ENCODE peak calls at places on chromosomes 2 and 18, in four cellular contexts. S is K562, E is SK-N-SH, T is HepG2. W is an unnamed sample.
A peak's percentile ranks its signal among the peaks of the same experiment; 100 is the strongest.

GRCh38 chr2:105038383-105039061 is 653 bp downstream of the MRPS9 start:
- DNase-seq in S (no peak), T (no peak), E (peak; percentile 4), W (no peak)

GRCh38 chr2:71672011-71672639 is 218.8 kb downstream of the DYSF start:
- DNase-seq in E (peak; percentile 40), T (peak; percentile 18), S (no peak), W (no peak)

GRCh38 chr2:72669121-72669520 is 156.7 kb downstream of the EXOC6B start:
- DNase-seq in T (no peak), E (no peak), S (no peak), W (no peak)

GRCh38 chr2:106147159-106147558 is 46.9 kb downstream of the UXS1 start:
- DNase-seq in T (peak; percentile 44), E (no peak), S (no peak), W (no peak)

GRCh38 chr2:133641497-133641896 is 73.2 kb upstream of the NCKAP5 start:
- DNase-seq in S (no peak), T (no peak), E (no peak), W (no peak)

GRCh38 chr2:50594233-50594632 is 437.7 kb downstream of the NRXN1 start:
- DNase-seq in T (no peak), E (no peak), S (no peak), W (no peak)

GRCh38 chr2:10493636-10494281 is 45.6 kb upstream of the ODC1 start:
- DNase-seq in E (no peak), S (no peak), T (peak; percentile 68), W (peak; percentile 56)

GRCh38 chr2:30206461-30207430 is 24.6 kb upstream of the LBH start:
- DNase-seq in E (no peak), T (no peak), S (no peak), W (no peak)

GRCh38 chr18:9787716-9788115 is 79.6 kb downstream of the RAB31 start:
- DNase-seq in S (no peak), E (no peak), T (no peak), W (no peak)

GRCh38 chr2:25855065-25855464 is 23.2 kb downstream of the ASXL2 start:
- DNase-seq in S (no peak), T (no peak), E (no peak), W (no peak)

GRCh38 chr2:64608867-64609228 is 44.9 kb downstream of the SERTAD2 start:
- DNase-seq in S (no peak), T (no peak), E (no peak), W (no peak)

GRCh38 chr2:44578401-44579135 is 216.8 kb downstream of the CAMKMT start:
- DNase-seq in T (no peak), E (no peak), S (no peak), W (peak; percentile 54)

GRCh38 chr2:33322099-33322498 is 154.3 kb upstream of the RASGRP3 start:
- DNase-seq in E (no peak), T (no peak), S (no peak), W (no peak)

GRCh38 chr18:12013186-12013916 is 32.0 kb downstream of the IMPA2 start:
- DNase-seq in S (no peak), T (no peak), E (no peak), W (no peak)

GRCh38 chr2:110946892-110947291 is 173.8 kb upstream of the BCL2L11 start:
- DNase-seq in T (no peak), E (no peak), S (no peak), W (no peak)

GRCh38 chr2:6531304-6531703 is 334.4 kb downstream of the CMPK2 start:
- DNase-seq in T (no peak), S (no peak), E (no peak), W (no peak)

GRCh38 chr2:227415538-227416424 is 28.0 kb upstream of the SCYGR1 start:
- DNase-seq in E (no peak), S (no peak), T (no peak), W (no peak)

GRCh38 chr18:56321470-56321869 is 316.9 kb downstream of the TXNL1 start:
- DNase-seq in T (no peak), S (no peak), E (no peak), W (no peak)

GRCh38 chr2:158128168-158128973 is 26.7 kb downstream of the UPP2 start:
- DNase-seq in E (no peak), S (no peak), T (peak; percentile 89), W (no peak)

DNA sequence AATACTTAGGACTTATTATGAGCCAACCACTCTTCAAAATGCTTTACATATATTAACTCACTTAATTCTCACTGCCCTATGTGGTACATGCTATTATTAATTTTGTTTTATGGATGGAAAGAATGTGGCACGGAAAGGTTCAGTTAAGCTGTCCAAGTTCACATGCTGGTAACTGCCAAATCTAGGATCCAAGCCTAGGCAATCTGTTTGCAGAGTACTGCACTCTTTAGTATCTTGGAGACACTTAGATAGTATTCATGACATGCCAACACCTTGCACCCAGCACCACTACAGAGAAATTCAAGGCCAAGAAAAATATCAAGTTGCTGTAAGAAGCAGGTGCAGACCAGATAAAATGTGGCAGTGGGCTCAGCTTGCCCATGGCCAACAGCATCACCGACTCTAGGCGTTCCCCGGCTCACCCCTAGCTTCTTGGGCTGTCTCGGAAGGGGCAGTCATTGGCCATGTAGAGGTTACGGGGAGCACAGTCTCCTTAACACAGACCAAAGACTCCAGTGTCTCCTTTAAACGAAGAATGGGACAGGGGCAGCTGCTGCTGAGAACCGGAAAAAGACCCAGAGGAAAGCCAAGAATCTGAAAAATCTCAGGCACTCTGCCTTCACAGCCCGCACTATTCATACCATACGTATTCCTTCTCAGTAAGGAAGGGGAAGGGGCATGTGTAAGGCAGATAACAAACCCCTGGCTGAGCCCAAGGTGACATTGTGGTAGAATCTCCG is 25.6 kb upstream of the RNF125 start:
- DNase-seq in E (no peak), T (no peak), S (no peak), W (no peak)
- TF ChIP-seq MXI1 in E (no peak), T (no peak), S (no peak), W (no peak)

GRCh38 chr2:36369711-36370110 is 14.1 kb downstream of the CRIM1 start:
- DNase-seq in T (no peak), S (no peak), E (no peak), W (no peak)

GRCh38 chr2:36369163-36369562 is 13.6 kb downstream of the CRIM1 start:
- DNase-seq in T (no peak), S (no peak), E (no peak), W (no peak)

GRCh38 chr2:36366491-36367120 is 11.0 kb downstream of the CRIM1 start:
- DNase-seq in T (no peak), S (no peak), E (no peak), W (no peak)

GRCh38 chr2:36368438-36368837 is 12.9 kb downstream of the CRIM1 start:
- DNase-seq in S (no peak), E (no peak), T (no peak), W (no peak)

DNA sequence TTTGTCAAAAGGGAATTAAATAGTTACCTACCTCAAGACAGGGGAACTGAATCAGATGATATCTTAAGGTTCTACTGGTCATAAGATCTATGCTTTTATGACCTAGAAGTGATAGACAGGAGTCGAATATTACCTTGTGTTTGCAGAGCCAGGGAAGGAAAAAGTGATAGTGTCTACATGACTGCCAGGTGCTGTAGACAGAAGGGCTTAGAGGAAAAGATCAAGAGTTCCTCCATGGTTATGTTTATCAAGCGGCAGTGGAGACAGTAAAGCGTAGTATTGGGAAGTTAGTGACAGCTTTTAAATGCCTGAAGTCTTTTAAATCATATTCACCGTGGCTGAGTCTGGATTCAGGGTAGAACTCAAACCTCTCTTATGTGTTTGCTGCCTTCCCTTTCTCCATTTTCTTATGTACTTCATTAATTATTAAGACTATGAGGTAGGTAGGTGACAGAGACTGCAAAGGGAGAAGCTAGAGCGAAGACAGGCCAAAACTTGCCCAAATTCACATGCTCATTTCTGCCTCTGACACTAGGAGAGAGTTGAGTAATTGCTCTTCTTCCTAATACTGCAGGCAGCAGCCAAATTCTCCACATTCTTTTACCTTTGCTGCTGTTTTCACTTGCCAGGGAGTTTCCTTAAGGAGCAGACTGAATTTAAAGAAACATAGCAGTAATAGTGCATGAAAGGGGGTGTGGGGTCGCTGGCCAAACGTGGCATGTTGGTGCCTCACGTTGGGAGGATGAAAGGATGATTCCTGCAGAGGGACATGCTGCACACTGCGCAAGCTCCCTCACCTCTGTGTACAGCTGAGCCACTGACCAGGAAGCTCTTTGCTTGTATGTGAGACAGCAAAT is 12.1 kb downstream of the CRIM1 start:
- DNase-seq in E (no peak), S (no peak), T (peak; percentile 72), W (no peak)
- H3K4me1 ChIP-seq in E (peaks cover 86% of the 10 kb centered on the region), S (no peaks in the 10 kb centered on the region), T (peaks cover 91% of the 10 kb centered on the region), W (no peaks in the 10 kb centered on the region)

GRCh38 chr2:47026738-47027531 is 111.3 kb upstream of the MCFD2 start:
- DNase-seq in S (no peak), E (no peak), T (no peak), W (no peak)
- TF ChIP-seq SIN3A in S (no peak), E (no peak), T (no peak), W (no peak)

GRCh38 chr2:95379616-95379925 is 22.9 kb upstream of the FAHD2A start:
- DNase-seq in T (no peak), S (peak; percentile 44), E (no peak), W (no peak)
- TF ChIP-seq MXI1 in T (no peak), S (no peak), E (no peak), W (no peak)

GRCh38 chr18:77069482-77069881 is 63.1 kb downstream of the MBP start:
- DNase-seq in T (no peak), E (no peak), S (no peak), W (no peak)
- H3K4me1 ChIP-seq in T (peaks cover 22% of the 10 kb centered on the region), E (peaks cover 35% of the 10 kb centered on the region), S (no peaks in the 10 kb centered on the region), W (peaks cover 59% of the 10 kb centered on the region)

GRCh38 chr2:178899664-178900063 is 92.4 kb upstream of the TTN start:
- DNase-seq in T (no peak), E (no peak), S (no peak), W (no peak)
- TF ChIP-seq SIN3A in T (no peak), E (no peak), S (no peak), W (no peak)

DNA sequence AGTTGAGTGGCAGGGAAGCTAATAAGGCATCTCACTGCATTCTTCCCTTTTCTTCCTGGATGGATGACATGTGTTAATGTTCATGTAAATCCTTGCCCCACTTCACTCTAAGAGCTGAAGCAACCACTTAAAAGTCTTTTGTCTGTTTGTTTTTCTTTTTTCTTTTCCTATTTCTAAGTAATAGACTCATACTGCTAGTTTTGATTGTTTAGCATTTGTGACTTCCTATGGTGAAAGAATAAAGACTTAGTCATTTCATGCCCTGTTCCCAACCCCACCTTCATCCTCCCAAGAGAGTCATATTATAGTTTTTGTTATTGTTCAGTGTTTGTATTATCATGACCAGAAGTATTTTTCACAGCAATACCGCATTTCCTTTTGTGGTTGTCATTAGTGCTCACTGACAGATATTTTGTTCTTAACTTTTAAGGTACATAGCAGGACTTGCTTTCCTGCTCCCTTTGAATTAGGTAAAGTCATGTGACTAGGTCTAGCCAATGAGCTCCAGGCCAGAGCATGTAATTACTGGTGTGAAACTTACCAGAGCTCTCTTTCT is 18.1 kb upstream of the SPP2 start:
- DNase-seq in T (no peak), E (no peak), S (no peak), W (no peak)
- TF ChIP-seq MXI1 in T (no peak), E (no peak), S (no peak), W (no peak)

GRCh38 chr18:28007841-28008240 is 169.1 kb downstream of the CDH2 start:
- DNase-seq in T (no peak), S (no peak), E (no peak), W (no peak)
- H3K4me1 ChIP-seq in T (peaks cover 8% of the 10 kb centered on the region), S (no peaks in the 10 kb centered on the region), E (peaks cover 15% of the 10 kb centered on the region), W (no peaks in the 10 kb centered on the region)